ENCODE peak calls at places on chromosome 11, in six cellular contexts. W is upper lobe of left lung, H is Peyer's patch, B is prostate gland, S is AG04450, F is A549. V is an unnamed sample. For H3K9me3, the result is how much of the 10 kb centered on the place peaks cover.

GRCh38 chr11:120244476-120244875 is 4.5 kb downstream of the POU2F3 start:
- DNase-seq in B (no peak), W (no peak), H (no peak), S (no peak), F (no peak), V (no peak)

GRCh38 chr11:9077164-9077563 is 14.2 kb downstream of the SCUBE2 start:
- DNase-seq in F (no peak), B (no peak), S (no peak), W (no peak), H (no peak), V (no peak)

GRCh38 chr11:96105197-96105895 is 181.4 kb upstream of the MTMR2 start:
- DNase-seq in H (no peak), F (no peak), S (no peak), B (no peak), W (no peak), V (no peak)

GRCh38 chr11:75383246-75383645 is 16.1 kb upstream of the RPS3 start:
- DNase-seq in S (no peak), H (no peak), F (peak), W (no peak), B (no peak), V (peak)

GRCh38 chr11:114586797-114587196 is 8.8 kb downstream of the NXPE4 start:
- DNase-seq in H (no peak), S (no peak), B (no peak), W (no peak), F (peak), V (no peak)

GRCh38 chr11:82969811-82970210 is 68.3 kb downstream of the DDIAS start:
- DNase-seq in F (no peak), S (no peak), H (no peak), B (no peak), W (no peak), V (no peak)

GRCh38 chr11:25159341-25159740 is 662.5 kb downstream of the LUZP2 start:
- DNase-seq in B (no peak), S (no peak), F (no peak), W (no peak), H (no peak), V (no peak)

GRCh38 chr11:48055292-48056132 is 75.2 kb downstream of the PTPRJ start:
- DNase-seq in B (peak), S (no peak), H (peak), W (no peak), F (no peak), V (no peak)

GRCh38 chr11:128455766-128456165 is 131.6 kb downstream of the ETS1 start:
- DNase-seq in S (no peak), W (no peak), F (no peak), B (no peak), H (no peak), V (no peak)

GRCh38 chr11:34223021-34223813 is 117.8 kb downstream of the NAT10 start:
- DNase-seq in F (no peak), S (peak), B (peak), H (peak), W (no peak), V (no peak)

GRCh38 chr11:36011574-36011973 is 67.7 kb downstream of the LDLRAD3 start:
- DNase-seq in F (no peak), W (no peak), S (no peak), B (no peak), H (no peak), V (no peak)

GRCh38 chr11:131987703-131988102 is 617.3 kb downstream of the NTM start:
- DNase-seq in F (no peak), B (no peak), W (no peak), S (no peak), H (no peak), V (no peak)

GRCh38 chr11:109511598-109511997 is 89.6 kb downstream of the C11orf87 start:
- DNase-seq in S (no peak), B (no peak), H (no peak), W (no peak), F (no peak), V (no peak)

GRCh38 chr11:96035744-96036087 is 111.8 kb upstream of the MTMR2 start:
- DNase-seq in W (no peak), F (no peak), B (no peak), H (no peak), S (no peak), V (no peak)

GRCh38 chr11:74024630-74025029 is 15.7 kb upstream of the UCP3 start:
- DNase-seq in S (peak), F (no peak), W (no peak), B (no peak), H (peak), V (no peak)

GRCh38 chr11:1880746-1881441 is 10.8 kb downstream of the PRR33 start:
- DNase-seq in W (peak), B (no peak), F (no peak), S (no peak), H (peak), V (no peak)

GRCh38 chr11:23789938-23790371 is 706.9 kb upstream of the LUZP2 start:
- DNase-seq in F (peak), W (no peak), B (no peak), S (peak), H (peak), V (no peak)

GRCh38 chr11:108609681-108610080 is 16.1 kb upstream of the EXPH5 start:
- DNase-seq in H (no peak), S (no peak), W (no peak), B (no peak), F (peak), V (no peak)

GRCh38 chr11:93474122-93474521 is 69.1 kb downstream of the SMCO4 start:
- DNase-seq in H (no peak), W (no peak), B (no peak), S (no peak), F (no peak), V (no peak)

GRCh38 chr11:62621027-62621566 is 689 bp downstream of the B3GAT3 start:
- DNase-seq in F (no peak), B (no peak), H (no peak), W (no peak), S (no peak), V (no peak)

GRCh38 chr11:62627718-62628117 is 5.9 kb upstream of the B3GAT3 start:
- DNase-seq in B (no peak), W (no peak), F (peak), H (no peak), S (no peak), V (no peak)

GRCh38 chr11:62621567-62622470 is at the start of gene B3GAT3:
- DNase-seq in B (peak), F (peak), H (peak), S (peak), W (peak), V (peak)

DNA sequence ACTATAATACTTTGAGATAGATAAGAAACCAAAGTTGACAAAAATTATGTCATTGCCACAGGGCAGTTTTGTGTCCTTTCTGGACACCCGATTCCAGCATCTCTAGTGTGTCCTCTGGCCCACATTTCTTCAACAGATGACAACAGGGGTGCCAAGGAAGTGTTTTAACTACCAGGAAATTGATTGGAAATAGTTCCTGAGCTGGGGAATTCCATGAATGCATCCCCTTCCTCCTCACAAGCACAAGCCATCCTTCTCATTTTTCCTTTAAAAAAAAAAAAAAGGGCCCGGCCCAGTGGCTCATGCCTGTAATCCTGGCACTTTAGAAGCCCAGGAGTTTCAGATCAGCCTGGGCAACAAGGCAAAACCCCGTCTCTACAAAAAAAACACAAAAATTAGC is 690 bp upstream of the B3GAT3 start:
- DNase-seq in B (no peak), F (no peak), S (no peak), H (no peak), W (no peak), V (no peak)
- H3K4me3 ChIP-seq in B (no peak), F (peak), S (peak), H (peak), W (no peak), V (peak)

GRCh38 chr11:98453378-98453777 is 567.4 kb upstream of the CNTN5 start:
- DNase-seq in F (no peak), S (no peak), B (no peak), H (no peak), W (peak), V (no peak)

GRCh38 chr11:98455500-98456186 is 565.1 kb upstream of the CNTN5 start:
- DNase-seq in H (no peak), W (peak), F (no peak), B (no peak), S (no peak), V (no peak)

GRCh38 chr11:98456281-98456680 is 564.5 kb upstream of the CNTN5 start:
- DNase-seq in S (no peak), F (no peak), W (no peak), B (no peak), H (no peak), V (no peak)
- H3K9me3 ChIP-seq in S (under half), F (under half), W (under half), B (under half), H (under half), V (under half)

GRCh38 chr11:102435688-102436087 is 16.9 kb downstream of the TMEM123 start:
- DNase-seq in W (no peak), S (no peak), F (no peak), B (no peak), H (no peak), V (no peak)

GRCh38 chr11:102428696-102429095 is 23.9 kb downstream of the TMEM123 start:
- DNase-seq in B (no peak), W (no peak), H (no peak), S (no peak), F (no peak), V (no peak)

GRCh38 chr11:102430158-102430836 is 22.3 kb downstream of the TMEM123 start:
- DNase-seq in W (no peak), S (no peak), B (no peak), F (no peak), H (no peak), V (no peak)

GRCh38 chr11:102429691-102430090 is 22.9 kb downstream of the TMEM123 start:
- DNase-seq in F (no peak), H (no peak), B (no peak), S (no peak), W (no peak), V (no peak)

GRCh38 chr11:102431404-102431803 is 21.2 kb downstream of the TMEM123 start:
- DNase-seq in F (no peak), H (no peak), B (no peak), W (no peak), S (no peak), V (no peak)
- H3K4me3 ChIP-seq in F (no peak), H (no peak), B (no peak), W (no peak), S (no peak), V (no peak)

DNA sequence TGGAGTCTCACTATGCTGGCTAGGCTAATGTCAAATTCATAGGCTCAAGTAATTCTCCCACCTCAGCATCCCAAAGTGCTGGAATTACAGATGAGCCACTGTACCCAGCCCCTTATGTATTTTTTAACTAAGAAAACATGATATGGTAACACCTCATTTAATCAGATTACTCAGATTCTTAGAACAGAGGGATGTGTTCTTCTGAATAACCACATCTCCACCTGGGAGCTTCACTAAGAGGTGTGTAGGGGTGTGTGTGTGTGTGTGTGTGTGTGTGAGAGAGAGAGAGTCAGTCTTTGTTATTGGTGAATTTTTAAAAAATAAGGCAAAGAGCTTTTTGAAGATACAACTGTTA is 103.0 kb downstream of the USP35 start:
- DNase-seq in H (no peak), B (no peak), S (no peak), W (no peak), F (no peak), V (no peak)
- H3K9me3 ChIP-seq in H (under half), B (under half), S (under half), W (under half), F (under half), V (under half)

V was measured in WERI-Rb-1.